ENCODE peak calls at places on chromosomes 7 and 10, in five cellular contexts. X is H7; K is COR-L47; Q is HTR-8/SVneo; F is activated CD8-positive, alpha-beta memory T cell treated with anti-CD3 and anti-CD28 coated beads for 1 hour. Y is an unnamed sample.

GRCh38 chr7:149202831-149203231 is 7.5 kb downstream of the ZNF282 start:
- DNase-seq in X (no peak), K (no peak), Q (no peak), F (no peak), Y (no peak)

GRCh38 chr7:139745330-139746143 is 32.3 kb downstream of the HIPK2 start:
- DNase-seq in X (peak), K (no peak), Q (no peak), F (no peak), Y (no peak)

GRCh38 chr7:55573526-55573925 is 1.2 kb upstream of the VOPP1 start:
- DNase-seq in X (no peak), K (no peak), Q (no peak), F (no peak), Y (no peak)

GRCh38 chr7:86598721-86599120 is 45.0 kb upstream of the GRM3 start:
- DNase-seq in X (no peak), K (no peak), Q (no peak), F (no peak), Y (no peak)

GRCh38 chr10:88913803-88914202 is 33.8 kb downstream of the STAMBPL1 start:
- DNase-seq in X (no peak), K (no peak), Q (no peak), F (no peak), Y (no peak)

GRCh38 chr10:14163374-14164125 is 167.2 kb downstream of the FRMD4A start:
- DNase-seq in X (peak), K (no peak), Q (no peak), F (no peak), Y (no peak)

GRCh38 chr10:88064608-88065383 is 201.4 kb downstream of the PTEN start:
- DNase-seq in X (no peak), K (no peak), Q (no peak), F (no peak), Y (no peak)

GRCh38 chr7:133819695-133820094 is 307.4 kb upstream of the LRGUK start:
- DNase-seq in X (no peak), K (no peak), Q (no peak), F (no peak), Y (no peak)

GRCh38 chr7:26471676-26472075 is 180.0 kb downstream of the SNX10 start:
- DNase-seq in X (no peak), K (no peak), Q (no peak), F (no peak), Y (no peak)

GRCh38 chr10:96280859-96281258 is 9.5 kb upstream of the BLNK start:
- DNase-seq in X (no peak), K (no peak), Q (no peak), F (no peak), Y (no peak)

GRCh38 chr7:132815696-132816334 is 239.5 kb upstream of the PLXNA4 start:
- DNase-seq in X (no peak), K (peak), Q (no peak), F (no peak), Y (no peak)

GRCh38 chr10:31759124-31759798 is 169.4 kb downstream of the ARHGAP12 start:
- DNase-seq in X (peak), K (peak), Q (no peak), F (peak), Y (peak)

GRCh38 chr10:131730771-131731497 is 169.9 kb upstream of the PPP2R2D start:
- DNase-seq in X (peak), K (no peak), Q (no peak), F (no peak), Y (no peak)

GRCh38 chr7:149287622-149288021 is 25.6 kb downstream of the ZNF783 start:
- DNase-seq in X (no peak), K (no peak), Q (no peak), F (no peak), Y (no peak)

GRCh38 chr10:95836610-95837367 is 71.0 kb upstream of the CC2D2B start:
- DNase-seq in X (no peak), K (no peak), Q (no peak), F (no peak), Y (no peak)

GRCh38 chr10:105585215-105585614 is 944.1 kb downstream of the SORCS3 start:
- DNase-seq in X (no peak), K (no peak), Q (no peak), F (no peak), Y (no peak)

GRCh38 chr10:132182591-132182990 is 4.2 kb upstream of the DPYSL4 start:
- DNase-seq in X (no peak), K (no peak), Q (no peak), F (no peak), Y (no peak)

GRCh38 chr10:12774219-12774894 is 227.2 kb downstream of the CCDC3 start:
- DNase-seq in X (no peak), K (no peak), Q (no peak), F (no peak), Y (peak)

GRCh38 chr7:98215561-98216495 is 4.6 kb downstream of the BHLHA15 start:
- DNase-seq in X (peak), K (no peak), Q (no peak), F (no peak), Y (no peak)

GRCh38 chr10:87685832-87686589 is 26.3 kb downstream of the PAPSS2 start:
- DNase-seq in X (no peak), K (no peak), Q (no peak), F (no peak), Y (no peak)

GRCh38 chr7:138245682-138246081 is 169.4 kb downstream of the AKR1D1 start:
- DNase-seq in X (no peak), K (no peak), Q (no peak), F (no peak), Y (no peak)

GRCh38 chr10:124000792-124001201 is 92.6 kb downstream of the CHST15 start:
- DNase-seq in X (peak), K (no peak), Q (no peak), F (no peak), Y (no peak)

Y was measured in endothelial cell.